ENCODE peak calls at places on chromosome 18, in six cellular contexts. C, I, K, F, J and N are unnamed samples.

GRCh38 chr18:47492691-47493090 is 241.2 kb upstream of the SKOR2 start:
- DNase-seq in C (no peak), I (no peak), F (no peak), K (peak; percentile 1), J (no peak), N (no peak)

GRCh38 chr18:67199993-67200617 is 316.4 kb downstream of the DSEL start:
- DNase-seq in F (no peak), J (no peak), C (no peak), I (peak; percentile 24), K (peak; percentile 60), N (no peak)

GRCh38 chr18:63237911-63238710 is 81.5 kb downstream of the BCL2 start:
- DNase-seq in I (peak; percentile 95), F (no peak), K (peak; percentile 92), J (no peak), C (peak; percentile 30), N (no peak)

GRCh38 chr18:56812674-56813073 is 161.5 kb downstream of the WDR7 start:
- DNase-seq in F (no peak), C (no peak), K (no peak), J (no peak), I (no peak), N (no peak)

GRCh38 chr18:61975526-61976326 is 82.9 kb upstream of the RNF152 start:
- DNase-seq in C (no peak), F (no peak), I (no peak), K (no peak), J (no peak), N (no peak)

GRCh38 chr18:61569176-61569892 is 236.1 kb downstream of the CDH20 start:
- DNase-seq in K (peak; percentile 76), C (peak; percentile 64), I (peak; percentile 90), J (no peak), F (no peak), N (no peak)

GRCh38 chr18:59009846-59010245 is 129.8 kb upstream of the SEC11C start:
- DNase-seq in K (no peak), I (no peak), C (no peak), J (no peak), F (no peak), N (no peak)

GRCh38 chr18:58755304-58756010 is 84.2 kb downstream of the MALT1 start:
- DNase-seq in F (no peak), K (no peak), I (no peak), J (no peak), C (no peak), N (no peak)

GRCh38 chr18:58432050-58432727 is 196.7 kb downstream of the ALPK2 start:
- DNase-seq in F (no peak), C (no peak), J (no peak), I (no peak), K (no peak), N (no peak)

GRCh38 chr18:42412896-42413295 is 457.9 kb downstream of the PIK3C3 start:
- DNase-seq in J (no peak), F (no peak), C (no peak), K (no peak), I (peak; percentile 92), N (no peak)

GRCh38 chr18:72700961-72701710 is 157.0 kb upstream of the CBLN2 start:
- DNase-seq in F (no peak), J (no peak), K (peak; percentile 42), C (no peak), I (no peak), N (no peak)

GRCh38 chr18:31677592-31677991 is 6.8 kb downstream of the B4GALT6 start:
- DNase-seq in C (no peak), J (no peak), F (no peak), I (no peak), K (no peak), N (no peak)

GRCh38 chr18:48946329-48946835 is 4.4 kb downstream of the SMAD7 start:
- DNase-seq in F (no peak), I (peak; percentile 86), J (no peak), C (no peak), K (peak; percentile 77), N (no peak)

GRCh38 chr18:22193466-22193865 is 24.1 kb downstream of the GATA6 start:
- DNase-seq in K (no peak), I (no peak), F (no peak), J (no peak), C (no peak), N (no peak)

GRCh38 chr18:11992096-11992785 is 10.9 kb downstream of the IMPA2 start:
- DNase-seq in J (no peak), I (no peak), C (no peak), F (no peak), K (no peak), N (peak; percentile 9)

GRCh38 chr18:11989174-11989573 is 7.9 kb downstream of the IMPA2 start:
- DNase-seq in F (no peak), I (no peak), K (no peak), J (no peak), C (no peak), N (peak; percentile 19)

GRCh38 chr18:11990541-11990940 is 9.2 kb downstream of the IMPA2 start:
- DNase-seq in C (no peak), F (no peak), I (no peak), J (no peak), K (no peak), N (peak; percentile 13)

GRCh38 chr18:11989966-11990380 is 8.7 kb downstream of the IMPA2 start:
- DNase-seq in I (no peak), F (peak; percentile 73), J (no peak), K (no peak), C (no peak), N (peak; percentile 65)

GRCh38 chr18:11991021-11991770 is 9.9 kb downstream of the IMPA2 start:
- DNase-seq in K (no peak), F (no peak), J (no peak), C (no peak), I (no peak), N (peak; percentile 49)
- H3K27ac ChIP-seq in K (no peak overlapping the region), F (no peak overlapping the region), J (no peak overlapping the region), C (no peak overlapping the region), I (no peak overlapping the region), N (no peak overlapping the region)

GRCh38 chr18:3250237-3251107 is 2.9 kb downstream of the MYL12A start:
- DNase-seq in I (peak; percentile 81), K (peak; percentile 79), J (no peak), C (no peak), F (no peak), N (no peak)

GRCh38 chr18:3251963-3252277 is 4.3 kb downstream of the MYL12A start:
- DNase-seq in I (peak; percentile 77), K (peak; percentile 44), J (no peak), F (no peak), C (no peak), N (no peak)

GRCh38 chr18:3252843-3253242 is 5.2 kb downstream of the MYL12A start:
- DNase-seq in I (no peak), F (no peak), C (no peak), K (no peak), J (no peak), N (no peak)

GRCh38 chr18:3248670-3249359 is 1.2 kb downstream of the MYL12A start:
- DNase-seq in C (no peak), K (peak; percentile 70), F (no peak), I (peak; percentile 66), J (no peak), N (no peak)

GRCh38 chr18:3251249-3251962 is 3.8 kb downstream of the MYL12A start:
- DNase-seq in J (no peak), F (no peak), I (peak; percentile 64), K (peak; percentile 50), C (no peak), N (no peak)
- H3K4me1 ChIP-seq in J (peaks cover 51% of the 10 kb centered on the region), F (peaks cover 37% of the 10 kb centered on the region), I (peaks cover 71% of the 10 kb centered on the region), K (peaks cover 66% of the 10 kb centered on the region), C (peaks cover 47% of the 10 kb centered on the region), N (peaks cover 68% of the 10 kb centered on the region)

GRCh38 chr18:75211721-75212625 is 1.4 kb downstream of the TSHZ1 start:
- DNase-seq in J (peak; percentile 46), F (peak; percentile 71), C (peak; percentile 65), K (peak; percentile 54), I (peak; percentile 23), N (peak; percentile 86)
- H3K4me3 ChIP-seq in J (peak overlapping the region; percentile 83), F (peak overlapping the region; percentile 75), C (peak overlapping the region; percentile 86), K (peak overlapping the region; percentile 75), I (peak overlapping the region; percentile 95), N (peak overlapping the region; percentile 70)

GRCh38 chr18:27838230-27838629 is 338.7 kb downstream of the CDH2 start:
- DNase-seq in J (no peak), I (no peak), F (no peak), C (no peak), K (peak; percentile 12), N (no peak)

GRCh38 chr18:27843783-27844415 is 333.0 kb downstream of the CDH2 start:
- DNase-seq in K (peak; percentile 36), C (no peak), J (no peak), I (peak; percentile 93), F (no peak), N (no peak)

GRCh38 chr18:27844416-27844792 is 332.5 kb downstream of the CDH2 start:
- DNase-seq in C (no peak), I (peak; percentile 80), K (peak; percentile 17), J (no peak), F (no peak), N (no peak)

DNA sequence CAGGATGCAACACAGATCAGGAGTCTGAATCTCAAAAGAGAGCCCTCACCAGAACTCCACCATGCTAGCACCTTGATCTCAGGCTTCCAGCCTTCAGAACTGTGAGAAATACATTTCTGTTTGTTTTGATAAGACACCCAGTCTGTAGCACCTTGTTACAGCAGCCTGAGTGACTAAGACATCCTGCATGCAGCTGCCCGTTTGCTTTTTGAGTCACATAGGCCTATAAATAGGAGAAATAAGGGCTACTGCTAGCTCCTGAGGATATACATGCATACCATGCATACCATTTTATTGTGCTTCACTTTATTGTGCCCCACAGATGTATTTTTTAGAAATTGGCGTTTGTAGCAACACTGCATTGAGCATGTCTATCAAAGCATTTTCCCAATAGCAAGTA is 337.8 kb downstream of the CDH2 start:
- DNase-seq in K (peak; percentile 76), F (no peak), C (no peak), I (peak; percentile 85), J (no peak), N (no peak)
- H3K27ac ChIP-seq in K (no peak overlapping the region), F (no peak overlapping the region), C (no peak overlapping the region), I (peak overlapping the region; percentile 68), J (no peak overlapping the region), N (no peak overlapping the region)

DNA sequence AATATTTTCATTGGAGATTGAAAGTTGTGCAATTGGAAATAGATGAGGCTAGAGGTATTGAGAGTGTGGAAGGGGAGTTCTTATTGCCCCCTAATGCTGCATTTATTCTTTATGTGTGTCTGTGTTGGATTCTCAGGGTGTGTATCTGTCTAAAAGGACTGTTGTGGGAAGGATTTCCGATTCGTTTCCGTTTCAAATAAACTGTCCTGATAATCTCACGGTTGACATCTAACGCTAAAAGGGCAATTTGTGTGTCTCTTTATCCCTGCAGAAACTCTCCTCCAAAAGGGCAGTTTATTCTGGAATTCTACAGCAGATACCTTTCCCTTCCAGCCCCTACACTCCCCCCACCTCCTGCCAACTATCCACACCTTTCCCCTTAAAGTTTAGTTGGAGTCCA is 923 bp downstream of the SETBP1 start:
- DNase-seq in I (peak; percentile 25), F (no peak), K (no peak), J (no peak), C (no peak), N (no peak)
- H3K4me1 ChIP-seq in I (peaks cover 34% of the 10 kb centered on the region), F (no peaks in the 10 kb centered on the region), K (peaks cover 22% of the 10 kb centered on the region), J (peaks cover 35% of the 10 kb centered on the region), C (peaks cover 32% of the 10 kb centered on the region), N (peaks cover 3% of the 10 kb centered on the region)

DNA sequence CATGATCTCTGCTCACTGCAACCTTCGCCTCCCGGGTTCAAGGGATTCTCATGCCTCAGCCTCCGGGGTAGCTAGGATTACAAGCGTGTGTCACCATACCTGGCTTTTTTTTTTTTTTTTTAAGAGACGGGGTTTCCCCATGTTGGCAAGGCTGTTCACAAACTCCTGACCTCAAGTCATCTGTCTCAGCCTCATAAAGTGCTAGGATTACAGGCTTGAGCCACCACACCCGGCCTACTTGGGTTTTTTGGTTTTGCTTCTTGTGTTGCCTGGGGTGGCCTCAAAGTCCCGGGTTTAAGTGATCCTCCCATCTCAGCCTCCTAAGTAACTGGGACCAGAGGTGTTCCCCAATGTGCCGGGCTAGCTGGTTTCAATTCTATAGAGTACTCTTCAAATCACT is 64.6 kb downstream of the NAPG start:
- DNase-seq in J (no peak), C (no peak), K (no peak), F (no peak), I (no peak), N (no peak)
- H3K4me3 ChIP-seq in J (no peak overlapping the region), C (no peak overlapping the region), K (no peak overlapping the region), F (no peak overlapping the region), I (no peak overlapping the region), N (no peak overlapping the region)